ENCODE peak calls at places on chromosomes 7 and 10, in five cellular contexts. C is hippocampal formation; R is stomach; G is naive thymus-derived CD8-positive, alpha-beta T cell; S is NCI-H2107. H is an unnamed sample.

GRCh38 chr10:101375073-101375472 is 21.1 kb downstream of the BTRC start:
- DNase-seq in S (no peak), R (no peak), G (no peak), C (no peak), H (no peak)

GRCh38 chr10:100174699-100175677 is 10.8 kb downstream of the ERLIN1 start:
- DNase-seq in C (no peak), G (no peak), R (no peak), S (no peak), H (no peak)

GRCh38 chr7:81110673-81111072 is 191.8 kb upstream of the SEMA3C start:
- DNase-seq in C (no peak), R (no peak), S (no peak), G (no peak), H (no peak)

GRCh38 chr10:116548301-116548700 is 2.6 kb downstream of the PNLIP start:
- DNase-seq in C (no peak), S (no peak), R (no peak), G (no peak), H (no peak)

GRCh38 chr7:90816511-90817142 is 220.5 kb downstream of the CDK14 start:
- DNase-seq in R (no peak), S (no peak), G (no peak), C (no peak), H (no peak)

GRCh38 chr7:1087952-1088920 is at the start of gene GPER1:
- DNase-seq in G (no peak), S (no peak), C (peak; percentile 29), R (peak; percentile 88), H (no peak)

GRCh38 chr7:50399635-50400034 is 50.5 kb downstream of the FIGNL1 start:
- DNase-seq in G (no peak), S (no peak), R (no peak), C (no peak), H (no peak)

GRCh38 chr7:131745645-131746248 is 189.3 kb upstream of the PODXL start:
- DNase-seq in R (no peak), G (no peak), C (no peak), S (no peak), H (no peak)

GRCh38 chr10:47406870-47407648 is 23.0 kb upstream of the ZNF488 start:
- DNase-seq in C (no peak), S (no peak), G (no peak), R (peak; percentile 57), H (no peak)

GRCh38 chr7:100585511-100586265 is at the start of gene LRCH4:
- DNase-seq in C (no peak), S (peak; percentile 59), G (peak; percentile 69), R (peak; percentile 73), H (peak; percentile 40)

GRCh38 chr10:106424076-106424475 is 740.4 kb downstream of the SORCS1 start:
- DNase-seq in G (no peak), S (no peak), R (no peak), C (no peak), H (no peak)

GRCh38 chr7:77427996-77428603 is 12.0 kb upstream of the GSAP start:
- DNase-seq in G (no peak), S (no peak), C (no peak), R (no peak), H (no peak)

GRCh38 chr10:68878463-68878862 is 22.7 kb upstream of the DDX50 start:
- DNase-seq in S (no peak), R (no peak), G (no peak), C (no peak), H (no peak)

GRCh38 chr10:97796651-97797050 is 24.9 kb upstream of the SFRP5 start:
- DNase-seq in C (no peak), G (no peak), S (no peak), R (no peak), H (no peak)

GRCh38 chr7:4725014-4725951 is 43.2 kb downstream of the FOXK1 start:
- DNase-seq in S (peak; percentile 46), G (peak; percentile 41), R (peak; percentile 83), C (peak; percentile 82), H (peak; percentile 60)

GRCh38 chr10:94133239-94133638 is 139.5 kb downstream of the PLCE1 start:
- DNase-seq in R (no peak), S (no peak), C (no peak), G (no peak), H (no peak)

GRCh38 chr10:13349776-13350274 is 1.7 kb upstream of the SEPHS1 start:
- DNase-seq in G (peak; percentile 17), C (no peak), R (peak; percentile 37), S (no peak), H (no peak)

H was measured in T-cell.